ENCODE peak calls at places on chromosomes 12 and 14, in five cellular contexts. Q, I, G, Y and Z are unnamed samples. For H3K36me3 and H3K9me3, the result is how much of the 10 kb centered on the place peaks cover.

GRCh38 chr14:75063491-75064204 is at the start of gene ACYP1:
- DNase-seq in Q (peak), I (peak), G (peak), Y (peak), Z (peak)

GRCh38 chr12:96392397-96392796 is 7.8 kb downstream of the CDK17 start:
- DNase-seq in Q (no peak), I (no peak), G (no peak), Y (no peak), Z (no peak)

GRCh38 chr12:98421336-98421735 is 94.1 kb upstream of the TMPO start:
- DNase-seq in Q (no peak), I (no peak), G (no peak), Y (no peak), Z (no peak)

GRCh38 chr14:81329640-81330385 is 70.3 kb downstream of the STON2 start:
- DNase-seq in Q (no peak), I (no peak), G (no peak), Y (no peak), Z (no peak)

GRCh38 chr14:59332727-59333126 is 132.5 kb downstream of the GPR135 start:
- DNase-seq in Q (no peak), I (no peak), G (no peak), Y (no peak), Z (no peak)

GRCh38 chr14:56471056-56471455 is 108.5 kb upstream of the TMEM260 start:
- DNase-seq in Q (no peak), I (no peak), G (no peak), Y (no peak), Z (no peak)

GRCh38 chr14:106842687-106843086 is 1316.3 kb downstream of the TMEM121 start:
- DNase-seq in Q (peak), I (peak), G (no peak), Y (no peak), Z (no peak)

GRCh38 chr14:22432348-22432976 is 156.6 kb downstream of the DAD1 start:
- DNase-seq in Q (peak), I (peak), G (peak), Y (no peak), Z (no peak)

GRCh38 chr12:100716949-100717732 is 77.4 kb upstream of the ANO4 start:
- DNase-seq in Q (no peak), I (no peak), G (no peak), Y (no peak), Z (no peak)

GRCh38 chr14:92074555-92074954 is 31.8 kb downstream of the ATXN3 start:
- DNase-seq in Q (no peak), I (no peak), G (no peak), Y (no peak), Z (no peak)
- H3K36me3 ChIP-seq in Q (under half), I (under half), G (under half), Y (under half), Z (under half)

GRCh38 chr12:70615177-70615576 is 22.1 kb downstream of the PTPRB start:
- DNase-seq in Q (no peak), I (no peak), G (no peak), Y (no peak), Z (no peak)
- H3K9me3 ChIP-seq in Q (under half), I (under half), G (under half), Y (under half), Z (under half)

DNA sequence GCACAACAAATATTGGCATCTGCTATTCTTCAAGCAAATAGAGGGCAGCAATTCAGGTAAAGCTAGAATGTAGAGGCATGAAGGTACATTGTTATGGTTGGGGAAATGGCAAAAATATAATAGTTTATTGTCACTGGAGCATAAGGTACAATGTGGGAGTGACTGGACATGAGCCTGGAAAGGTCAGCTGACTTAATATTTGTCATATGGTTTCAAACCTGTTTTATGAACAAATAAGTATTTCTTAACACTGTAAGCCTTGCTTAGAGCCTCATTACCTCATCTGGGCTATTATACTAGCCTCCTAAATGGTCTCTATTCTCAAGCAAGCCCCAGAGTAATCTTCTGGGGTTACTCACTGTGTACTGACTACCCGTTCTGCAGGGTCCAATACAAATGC is 33.7 kb downstream of the FAM177A1 start:
- DNase-seq in Q (no peak), I (no peak), G (no peak), Y (no peak), Z (no peak)
- H3K36me3 ChIP-seq in Q (under half), I (under half), G (under half), Y (under half), Z (under half)

GRCh38 chr12:129179941-129180340 is 326.7 kb downstream of the GLT1D1 start:
- DNase-seq in Q (no peak), I (no peak), G (no peak), Y (no peak), Z (no peak)
- H3K9me3 ChIP-seq in Q (under half), I (under half), G (under half), Y (under half), Z (under half)

GRCh38 chr14:105247026-105247425 is 1.3 kb upstream of the BTBD6 start:
- DNase-seq in Q (no peak), I (no peak), G (no peak), Y (no peak), Z (no peak)
- H3K36me3 ChIP-seq in Q (under half), I (under half), G (under half), Y (under half), Z (under half)

GRCh38 chr12:69765515-69765914 is 26.9 kb downstream of the RAB3IP start:
- DNase-seq in Q (no peak), I (no peak), G (no peak), Y (no peak), Z (no peak)

GRCh38 chr12:69766260-69766659 is 27.6 kb downstream of the RAB3IP start:
- DNase-seq in Q (no peak), I (no peak), G (no peak), Y (no peak), Z (no peak)
- H3K9me3 ChIP-seq in Q (under half), I (under half), G (under half), Y (under half), Z (under half)

GRCh38 chr12:132064641-132065040 is 79.5 kb downstream of the DDX51 start:
- DNase-seq in Q (no peak), I (no peak), G (no peak), Y (no peak), Z (no peak)

GRCh38 chr12:132066345-132066685 is 77.8 kb downstream of the DDX51 start:
- DNase-seq in Q (peak), I (no peak), G (no peak), Y (no peak), Z (no peak)

GRCh38 chr12:132066749-132067148 is 77.4 kb downstream of the DDX51 start:
- DNase-seq in Q (no peak), I (no peak), G (no peak), Y (no peak), Z (no peak)

GRCh38 chr12:132065609-132066344 is 78.3 kb downstream of the DDX51 start:
- DNase-seq in Q (no peak), I (no peak), G (no peak), Y (no peak), Z (no peak)

DNA sequence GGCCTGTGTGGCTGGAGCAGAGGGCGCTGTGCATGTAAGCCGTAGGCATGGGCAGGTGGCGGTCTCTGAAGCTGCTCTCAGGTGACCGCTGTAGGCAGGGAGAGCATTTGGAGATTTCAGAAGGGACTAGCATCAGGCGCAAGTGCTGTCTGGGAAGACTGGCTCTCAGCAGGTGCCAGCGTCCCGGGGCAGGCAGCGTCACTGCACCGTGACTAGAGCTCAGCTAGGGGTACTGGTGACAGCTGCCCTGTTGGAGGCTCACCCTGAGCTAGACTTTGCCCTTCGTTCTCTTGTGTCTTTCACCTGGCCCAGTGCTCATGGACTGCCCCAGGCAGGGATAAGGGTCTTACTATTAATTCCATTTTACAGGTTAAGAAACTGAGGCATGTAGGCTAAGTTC is 78.9 kb downstream of the DDX51 start:
- DNase-seq in Q (no peak), I (no peak), G (no peak), Y (no peak), Z (no peak)
- H3K36me3 ChIP-seq in Q (under half), I (half or more), G (under half), Y (half or more), Z (under half)

DNA sequence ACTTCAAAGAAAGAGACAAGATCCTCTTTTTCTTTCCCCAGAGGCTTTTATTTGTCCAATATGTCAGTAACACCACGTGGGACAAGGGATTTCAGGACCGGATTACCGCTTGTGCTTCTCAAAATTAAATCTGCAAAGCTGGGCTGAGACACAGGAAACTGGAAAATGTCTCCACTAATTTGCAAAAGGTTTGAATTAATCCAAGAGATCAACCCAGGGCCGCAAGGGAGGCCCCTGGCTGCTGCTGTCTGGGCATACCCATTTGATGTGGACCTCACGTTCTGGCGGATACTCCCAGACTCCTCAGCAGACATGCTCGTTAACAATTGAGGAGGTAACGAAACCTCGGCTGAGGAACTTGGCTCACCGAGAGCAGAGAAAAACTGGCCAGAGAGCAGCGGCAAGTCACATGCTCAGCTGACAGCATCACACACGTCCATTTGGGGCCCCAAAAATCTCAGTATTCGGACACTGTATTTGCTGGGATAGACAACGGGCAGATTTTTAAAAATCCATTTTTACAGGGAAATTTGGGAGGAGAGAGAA is 180.6 kb downstream of the SLC15A4 start:
- DNase-seq in Q (no peak), I (no peak), G (peak), Y (no peak), Z (no peak)
- H3K9me3 ChIP-seq in Q (under half), I (under half), G (under half), Y (under half), Z (under half)